ENCODE peak calls at places on chromosomes 11 and 22, in nine cellular contexts. Z is NCI-H1417, H is NAMALWA, K is non-pigmented ciliary epithelial cell, B is esophagus muscularis mucosa, U is PC-9, I is colonic mucosa, L is AG20443, V is NCI-H1092. R is an unnamed sample.

GRCh38 chr11:45219411-45219810 is 66.7 kb downstream of the SYT13 start:
- DNase-seq in Z (no peak), H (no peak), K (no peak), B (no peak), U (no peak), I (no peak), L (no peak), V (no peak), R (no peak)

GRCh38 chr22:19986410-19987341 is 29.9 kb downstream of the ARVCF start:
- DNase-seq in Z (peak; percentile 73), H (peak; percentile 72), K (no peak), B (no peak), U (peak; percentile 41), I (peak; percentile 79), L (peak; percentile 98), V (peak; percentile 69), R (peak; percentile 88)

GRCh38 chr11:70429428-70429705 is 31.0 kb downstream of the CTTN start:
- DNase-seq in Z (no peak), H (no peak), K (no peak), B (no peak), U (no peak), I (no peak), L (no peak), V (no peak), R (no peak)

GRCh38 chr11:64285885-64286800 is 495 bp downstream of the GPR137 start:
- DNase-seq in Z (peak; percentile 62), H (peak; percentile 65), K (no peak), B (no peak), U (no peak), I (no peak), L (no peak), V (peak; percentile 34), R (no peak)

GRCh38 chr11:69325446-69325845 is 31.5 kb downstream of the MYEOV start:
- DNase-seq in Z (no peak), H (no peak), K (no peak), B (no peak), U (no peak), I (no peak), L (no peak), V (no peak), R (no peak)

GRCh38 chr11:29282088-29282487 is 734.7 kb downstream of the KCNA4 start:
- DNase-seq in Z (no peak), H (no peak), K (peak; percentile 93), B (no peak), U (peak; percentile 42), I (no peak), L (peak; percentile 88), V (no peak), R (no peak)

GRCh38 chr11:44817207-44817944 is 90.6 kb downstream of the TSPAN18 start:
- DNase-seq in Z (no peak), H (no peak), K (no peak), B (no peak), U (no peak), I (no peak), L (peak; percentile 58), V (no peak), R (no peak)

GRCh38 chr22:46360891-46361290 is 25.4 kb downstream of the TRMU start:
- DNase-seq in Z (no peak), H (no peak), K (no peak), B (no peak), U (no peak), I (no peak), L (no peak), V (no peak), R (no peak)

GRCh38 chr11:128424867-128425285 is 162.5 kb downstream of the ETS1 start:
- DNase-seq in Z (peak; percentile 22), H (no peak), K (no peak), B (no peak), U (no peak), I (peak; percentile 91), L (peak; percentile 68), V (no peak), R (peak; percentile 72)

GRCh38 chr22:22080270-22080669 is 97.7 kb upstream of the TOP3B start:
- DNase-seq in Z (no peak), H (peak; percentile 44), K (no peak), B (peak; percentile 83), U (no peak), I (no peak), L (no peak), V (no peak), R (no peak)

R was measured in Right ventricle myocardium superior.